ENCODE peak calls at places on chromosome 2, in six cellular contexts. J is psoas muscle, W is cardiac fibroblast, D is BJ, I is brain microvascular endothelial cell, E is PC-9. F is an unnamed sample.

GRCh38 chr2:207122914-207123744 is 42.6 kb downstream of the KLF7 start:
- DNase-seq in E (peak), D (no peak), W (peak), J (no peak), I (no peak), F (no peak)

GRCh38 chr2:4992226-4992625 is 700.0 kb upstream of the SOX11 start:
- DNase-seq in I (no peak), E (no peak), J (no peak), W (no peak), D (no peak), F (no peak)

GRCh38 chr2:133710613-133711012 is 142.3 kb upstream of the NCKAP5 start:
- DNase-seq in W (no peak), E (no peak), I (no peak), D (peak), J (no peak), F (no peak)

GRCh38 chr2:216730871-216731270 is 35.5 kb upstream of the IGFBP5 start:
- DNase-seq in J (no peak), E (no peak), I (no peak), D (no peak), W (no peak), F (no peak)

GRCh38 chr2:126085396-126085795 is 570.6 kb upstream of the GYPC start:
- DNase-seq in W (no peak), I (no peak), E (no peak), J (no peak), D (no peak), F (no peak)

GRCh38 chr2:173943738-173944137 is 21.4 kb downstream of the SP3 start:
- DNase-seq in D (no peak), E (peak), J (no peak), I (no peak), W (no peak), F (no peak)

GRCh38 chr2:111705711-111706323 is 178.2 kb downstream of the ANAPC1 start:
- DNase-seq in J (peak), W (peak), D (peak), I (peak), E (peak), F (no peak)

GRCh38 chr2:43538034-43538670 is 57.7 kb downstream of the THADA start:
- DNase-seq in I (no peak), D (no peak), W (no peak), J (no peak), E (no peak), F (no peak)

GRCh38 chr2:67446504-67446911 is 49.4 kb downstream of the ETAA1 start:
- DNase-seq in I (peak), W (peak), J (no peak), D (no peak), E (peak), F (no peak)

GRCh38 chr2:25817006-25817405 is 61.3 kb downstream of the ASXL2 start:
- DNase-seq in E (no peak), I (no peak), J (no peak), W (peak), D (no peak), F (no peak)

GRCh38 chr2:85712849-85713612 is 18.9 kb downstream of the GNLY start:
- DNase-seq in J (peak), I (peak), E (no peak), D (no peak), W (peak), F (no peak)

GRCh38 chr2:168119519-168120141 is 127.8 kb downstream of the STK39 start:
- DNase-seq in W (peak), E (peak), D (peak), J (no peak), I (peak), F (no peak)

GRCh38 chr2:67510745-67511144 is 113.6 kb downstream of the ETAA1 start:
- DNase-seq in D (no peak), E (no peak), I (no peak), J (no peak), W (peak), F (no peak)

GRCh38 chr2:144183744-144184143 is 336.2 kb downstream of the ZEB2 start:
- DNase-seq in I (no peak), E (no peak), J (no peak), W (peak), D (peak), F (peak)

GRCh38 chr2:53880756-53881155 is 21.0 kb upstream of the GPR75 start:
- DNase-seq in W (peak), D (peak), J (no peak), E (no peak), I (no peak), F (no peak)

GRCh38 chr2:190809876-190810525 is 70.6 kb upstream of the GLS start:
- DNase-seq in I (no peak), W (no peak), J (no peak), D (no peak), E (no peak), F (no peak)

GRCh38 chr2:217820904-217821303 is 181.9 kb downstream of the TNS1 start:
- DNase-seq in E (no peak), W (no peak), D (no peak), J (no peak), I (no peak), F (no peak)

GRCh38 chr2:28252308-28252707 is 140.3 kb upstream of the FOSL2 start:
- DNase-seq in D (no peak), I (no peak), E (no peak), J (no peak), W (no peak), F (no peak)

GRCh38 chr2:36356990-36357505 is 1.5 kb downstream of the CRIM1 start:
- DNase-seq in J (no peak), W (no peak), D (no peak), E (peak), I (no peak), F (no peak)

GRCh38 chr2:159475793-159476192 is 140.6 kb downstream of the BAZ2B start:
- DNase-seq in W (no peak), I (no peak), J (no peak), D (no peak), E (no peak), F (no peak)
- TF ChIP-seq CTCF in W (no peak), I (no peak), J (no peak), D (no peak), E (no peak), F (no peak)

GRCh38 chr2:172198908-172199307 is 96.2 kb upstream of the DLX2 start:
- DNase-seq in J (no peak), D (no peak), I (no peak), E (no peak), W (no peak), F (no peak)

GRCh38 chr2:172196768-172197322 is 94.1 kb upstream of the DLX2 start:
- DNase-seq in I (peak), W (peak), D (no peak), E (no peak), J (no peak), F (no peak)

GRCh38 chr2:172198361-172198760 is 95.7 kb upstream of the DLX2 start:
- DNase-seq in E (peak), I (no peak), D (no peak), W (no peak), J (no peak), F (no peak)

GRCh38 chr2:172204309-172204708 is 101.6 kb upstream of the DLX2 start:
- DNase-seq in D (no peak), W (peak), I (no peak), E (no peak), J (no peak), F (no peak)

DNA sequence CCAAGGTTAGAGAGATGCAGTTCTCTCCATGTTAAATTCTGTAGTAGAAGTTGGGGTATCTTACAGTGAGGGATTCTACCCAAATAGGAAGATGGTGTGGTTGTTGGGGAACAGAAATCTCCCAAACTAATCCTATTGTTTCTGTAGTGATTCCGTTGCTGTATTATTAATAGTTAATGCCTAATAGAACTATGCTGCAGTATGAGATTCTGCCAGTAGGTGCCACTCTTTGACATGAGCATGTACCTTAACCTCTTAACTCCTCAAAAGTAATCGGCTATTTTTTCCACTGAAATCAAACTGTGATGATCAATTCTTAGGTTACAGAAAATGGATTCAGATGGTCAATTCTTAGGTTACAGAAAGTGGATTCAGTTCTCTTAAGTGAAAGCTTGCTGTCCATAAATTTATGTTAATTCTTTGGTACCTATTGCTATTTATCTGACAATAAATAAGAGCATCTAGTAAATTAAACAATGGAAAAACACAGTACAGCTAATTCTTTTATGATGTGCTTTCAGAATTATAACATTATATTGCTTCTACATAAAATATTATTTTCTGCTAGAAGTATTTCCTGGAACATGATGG is 97.9 kb upstream of the DLX2 start:
- DNase-seq in W (peak), D (no peak), E (no peak), I (peak), J (no peak), F (no peak)
- TF ChIP-seq CTCF in W (peak), D (peak), E (peak), I (peak), J (peak), F (no peak)

DNA sequence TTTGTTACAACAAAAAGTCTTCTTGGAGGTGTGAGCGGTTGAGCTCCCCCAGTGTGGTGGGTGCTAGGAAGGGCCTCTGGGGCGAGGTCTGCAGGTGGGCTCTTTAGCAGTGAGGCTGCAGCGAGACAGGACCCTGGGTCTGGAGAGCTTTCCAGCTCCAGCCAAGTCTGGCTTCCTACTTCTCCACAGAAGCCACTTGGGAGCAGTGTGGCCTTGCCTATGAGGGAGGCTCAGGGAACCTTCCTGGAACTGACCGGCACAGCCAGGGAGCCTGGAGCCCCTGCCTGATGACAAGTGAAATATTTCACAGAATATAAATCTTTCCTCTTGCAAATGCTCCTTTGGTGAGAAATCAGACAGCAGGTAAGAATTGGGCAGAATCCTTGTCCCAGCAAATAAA is 289.6 kb upstream of the SPRED2 start:
- DNase-seq in E (no peak), W (peak), I (peak), D (no peak), J (peak), F (no peak)
- TF ChIP-seq CTCF in E (peak), W (no peak), I (peak), D (no peak), J (peak), F (no peak)

DNA sequence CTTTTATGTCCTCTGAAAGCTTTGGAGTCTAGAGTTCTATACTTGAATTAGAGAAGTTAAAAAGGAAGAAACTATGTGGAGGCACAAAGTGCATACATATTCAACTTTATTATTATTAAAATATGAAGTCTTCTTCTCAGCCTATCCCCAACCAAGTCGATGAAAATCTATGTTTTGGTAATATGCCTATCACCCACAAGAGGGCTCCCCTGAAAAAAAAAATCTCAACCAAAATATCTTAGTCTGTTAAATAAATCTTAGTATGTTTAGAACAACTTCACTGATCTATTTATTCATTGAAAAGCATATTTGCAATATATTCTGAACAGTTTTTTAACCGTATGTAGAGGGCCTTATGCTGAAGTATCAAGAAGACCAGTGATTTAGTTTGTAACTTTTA is 804.5 kb downstream of the TDRD15 start:
- DNase-seq in E (no peak), D (no peak), W (no peak), J (no peak), I (no peak), F (no peak)
- TF ChIP-seq CTCF in E (peak), D (peak), W (peak), J (no peak), I (no peak), F (no peak)

GRCh38 chr2:98333922-98334321 is 12.3 kb upstream of the CNGA3 start:
- DNase-seq in I (no peak), W (no peak), E (peak), D (no peak), J (no peak), F (no peak)
- TF ChIP-seq CTCF in I (no peak), W (no peak), E (no peak), D (no peak), J (no peak), F (no peak)

DNA sequence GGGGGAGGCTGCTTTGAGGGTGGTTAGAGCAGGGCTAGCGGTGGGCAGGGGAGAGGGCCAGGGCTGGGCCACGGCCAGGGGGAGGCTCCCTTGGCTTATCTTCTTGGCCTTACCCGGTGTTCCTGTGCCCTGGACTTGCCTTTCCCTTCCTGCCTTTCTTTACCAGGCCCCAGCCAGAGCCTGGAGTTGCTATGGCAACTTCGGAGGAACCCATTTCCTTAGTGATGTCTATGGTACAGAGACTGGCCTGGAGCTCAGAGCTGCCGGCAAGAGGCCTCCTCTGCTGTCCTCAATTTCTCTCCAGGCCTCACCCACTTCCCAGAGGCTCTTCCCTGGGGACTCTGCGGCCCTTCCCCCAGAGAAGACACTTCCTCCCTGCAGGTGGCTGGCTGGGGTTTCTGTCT is 11.5 kb downstream of the SPEG start:
- DNase-seq in J (peak), W (peak), E (no peak), D (no peak), I (no peak), F (no peak)
- TF ChIP-seq CTCF in J (no peak), W (no peak), E (no peak), D (no peak), I (no peak), F (no peak)

GRCh38 chr2:47485177-47485576 is 82.2 kb downstream of the MSH2 start:
- DNase-seq in I (no peak), D (no peak), W (no peak), E (no peak), J (no peak), F (no peak)

GRCh38 chr2:47488870-47489584 is 86.1 kb downstream of the MSH2 start:
- DNase-seq in J (no peak), I (peak), D (peak), E (peak), W (peak), F (no peak)

GRCh38 chr2:47486858-47487497 is 84.0 kb downstream of the MSH2 start:
- DNase-seq in E (no peak), J (no peak), W (no peak), I (no peak), D (no peak), F (no peak)

GRCh38 chr2:47485751-47486300 is 82.9 kb downstream of the MSH2 start:
- DNase-seq in W (no peak), I (no peak), E (no peak), J (no peak), D (no peak), F (no peak)

DNA sequence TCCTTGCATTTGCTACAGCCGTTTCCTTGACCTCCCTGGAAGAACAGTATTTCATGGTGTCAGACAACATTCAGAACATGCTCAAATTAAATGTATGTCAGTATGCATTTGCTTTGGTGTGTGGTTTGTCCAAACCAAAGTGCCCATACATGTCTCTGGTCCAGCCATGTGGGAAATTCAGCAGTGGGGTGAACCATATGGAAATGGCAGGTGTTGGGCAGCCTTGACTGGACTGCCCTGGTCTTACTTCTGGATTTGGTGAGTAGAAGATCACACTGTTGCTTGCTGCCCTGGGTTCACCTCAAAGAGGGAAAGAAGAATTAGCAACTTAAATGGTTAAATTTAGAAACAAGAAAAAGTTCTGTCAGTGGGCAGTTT is 84.5 kb downstream of the MSH2 start:
- DNase-seq in J (no peak), E (no peak), I (no peak), W (no peak), D (no peak), F (no peak)
- TF ChIP-seq CTCF in J (no peak), E (no peak), I (no peak), W (no peak), D (no peak), F (no peak)

DNA sequence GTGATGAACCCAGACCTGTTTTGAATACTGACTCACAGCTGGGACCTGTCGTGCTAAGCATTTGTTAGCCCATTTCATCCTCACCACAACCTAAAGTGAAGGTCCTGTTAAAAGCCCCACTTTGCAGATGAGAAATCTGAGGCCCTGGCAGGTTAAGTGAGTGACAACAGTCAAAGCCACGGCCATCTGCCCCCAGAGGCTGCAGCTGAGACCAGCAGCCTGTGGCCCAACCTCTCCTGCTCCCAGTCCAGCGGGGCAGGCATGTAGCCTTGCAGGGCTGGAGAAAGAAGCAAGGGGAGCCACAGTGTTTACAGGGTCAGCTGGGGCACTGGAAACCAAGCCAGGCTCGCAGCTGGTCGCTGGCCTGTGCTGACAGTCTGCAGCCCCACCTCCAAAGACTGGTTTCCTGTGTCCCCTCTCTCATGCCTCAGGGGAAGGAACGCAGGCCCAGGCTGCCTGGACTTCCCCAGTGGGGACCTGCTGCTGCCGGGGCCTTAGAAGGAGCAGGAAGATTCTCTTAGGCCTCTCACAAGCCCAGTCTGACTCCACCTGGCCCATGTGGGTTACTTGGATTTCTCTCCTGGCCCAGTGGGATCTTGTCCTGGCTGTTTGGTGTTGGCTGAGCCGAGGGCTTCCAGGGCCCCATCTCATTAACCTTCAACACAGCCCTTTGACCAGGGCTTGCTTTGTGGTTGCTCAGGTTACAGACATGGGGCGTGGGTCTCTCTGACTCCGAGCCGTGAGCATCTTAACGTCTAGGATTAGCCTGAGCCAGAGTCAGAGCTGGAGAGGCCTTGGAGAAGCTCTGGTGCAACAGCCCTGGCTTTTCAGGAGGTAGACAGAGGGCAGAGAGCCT is 1.7 kb downstream of the INPP5D start:
- DNase-seq in J (peak), W (peak), D (no peak), I (no peak), E (no peak), F (peak)
- TF ChIP-seq CTCF in J (peak), W (peak), D (peak), I (peak), E (peak), F (no peak)

DNA sequence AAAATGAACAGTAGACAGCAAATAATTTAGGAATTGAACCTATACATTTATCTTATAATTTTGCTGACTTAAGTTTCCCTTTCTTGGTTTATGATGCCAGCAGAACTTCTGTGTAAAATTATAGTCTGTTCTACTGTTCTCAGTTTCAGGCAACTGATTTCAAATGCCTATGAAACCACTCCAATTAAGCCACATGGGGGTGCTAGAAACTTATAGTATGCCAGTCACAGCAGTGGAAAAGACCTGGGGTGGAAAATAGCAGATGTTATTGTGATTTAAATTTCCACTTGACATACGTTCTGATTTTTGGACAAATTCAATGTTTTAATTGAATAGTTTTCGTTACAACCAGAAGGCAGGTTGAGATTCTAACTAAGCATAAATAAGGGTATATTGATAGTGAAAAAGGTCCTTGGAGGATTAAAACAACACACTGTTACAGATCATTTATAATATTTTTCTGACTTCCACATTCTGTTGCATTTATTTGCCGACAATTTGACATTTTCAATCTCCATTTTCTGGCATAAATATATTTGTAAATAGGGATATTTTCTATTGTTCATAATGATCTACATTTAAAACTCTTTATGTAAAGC is 61.4 kb downstream of the CPS1 start:
- DNase-seq in D (no peak), J (no peak), W (peak), I (peak), E (no peak), F (no peak)
- TF ChIP-seq CTCF in D (peak), J (peak), W (peak), I (peak), E (peak), F (no peak)

DNA sequence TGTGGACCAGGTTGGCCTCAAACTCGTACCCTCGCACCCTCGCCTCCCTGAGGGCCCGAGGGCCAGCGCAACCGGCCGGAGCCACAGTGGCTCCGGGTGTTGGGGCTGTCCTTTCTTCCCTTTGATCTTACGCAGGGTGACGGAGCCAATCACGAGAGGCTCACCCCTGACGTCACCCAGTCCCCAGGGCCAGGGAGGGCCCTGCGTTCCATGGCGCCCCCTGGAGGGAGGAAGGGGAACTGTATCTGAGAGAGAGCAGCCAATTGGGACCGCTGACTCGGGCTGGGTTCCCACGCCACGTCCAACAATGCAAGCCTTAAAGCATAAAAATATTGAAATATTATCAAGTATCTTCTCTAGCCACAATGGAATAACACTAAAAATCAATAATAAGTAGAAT is 432.8 kb upstream of the LRRTM4 start:
- DNase-seq in I (no peak), E (no peak), W (no peak), J (no peak), D (no peak), F (no peak)
- TF ChIP-seq CTCF in I (peak), E (peak), W (no peak), J (no peak), D (no peak), F (no peak)

F was measured in activated B cell treated with CpG ODN at 0.5 μM for 24 hours.